ENCODE peak calls at places on chromosomes 4 and X, in eight cellular contexts. B is type B pancreatic cell; M is epithelial cell of esophagus; E is GM12878; X is tibial artery; T is RWPE1; K is nephron progenitor cell; N is CD4-positive, alpha-beta T cell. V is an unnamed sample.

GRCh38 chr4:114807759-114808404 is 209.3 kb downstream of the UGT8 start:
- DNase-seq in B (no peak), M (peak), E (no peak), X (no peak), T (peak), K (peak), N (no peak), V (no peak)

GRCh38 chr4:38715076-38715475 is 51.1 kb downstream of the KLF3 start:
- DNase-seq in B (no peak), M (no peak), E (no peak), X (no peak), T (no peak), K (no peak), N (no peak), V (no peak)

GRCh38 chr4:65825121-65825520 is 154.8 kb upstream of the EPHA5 start:
- DNase-seq in B (no peak), M (peak), E (no peak), X (no peak), T (peak), K (no peak), N (no peak), V (no peak)

GRCh38 chr4:56374956-56375355 is 12.3 kb downstream of the AASDH start:
- DNase-seq in B (no peak), M (no peak), E (no peak), X (no peak), T (no peak), K (no peak), N (no peak), V (no peak)

GRCh38 chrX:40326186-40326965 is 228.6 kb upstream of the BCOR start:
- DNase-seq in B (no peak), M (peak), E (no peak), X (no peak), T (no peak), K (no peak), N (no peak), V (no peak)

GRCh38 chrX:42378857-42379256 is 399.1 kb downstream of the PPP1R2C start:
- DNase-seq in B (no peak), M (no peak), E (no peak), X (no peak), T (no peak), K (no peak), N (no peak), V (no peak)

GRCh38 chr4:168531305-168531704 is 34.5 kb downstream of the PALLD start:
- DNase-seq in B (no peak), M (no peak), E (no peak), X (no peak), T (no peak), K (no peak), N (no peak), V (no peak)

GRCh38 chrX:11757729-11758399 is at the start of gene MSL3:
- DNase-seq in B (no peak), M (peak), E (no peak), X (peak), T (peak), K (peak), N (no peak), V (peak)

GRCh38 chr4:26171953-26172352 is 148.9 kb upstream of the RBPJ start:
- DNase-seq in B (no peak), M (peak), E (no peak), X (no peak), T (no peak), K (no peak), N (no peak), V (no peak)

GRCh38 chrX:129540068-129540653 is at the start of gene OCRL:
- DNase-seq in B (peak), M (peak), E (no peak), X (peak), T (peak), K (peak), N (peak), V (peak)

GRCh38 chr4:17142232-17142711 is 243.8 kb upstream of the LDB2 start:
- DNase-seq in B (no peak), M (no peak), E (no peak), X (no peak), T (peak), K (no peak), N (no peak), V (no peak)

GRCh38 chr4:99572527-99573240 is 1.9 kb upstream of the MTTP start:
- DNase-seq in B (no peak), M (peak), E (no peak), X (no peak), T (peak), K (no peak), N (no peak), V (no peak)

GRCh38 chr4:68592673-68593072 is 16.6 kb upstream of the UGT2B17 start:
- DNase-seq in B (no peak), M (no peak), E (no peak), X (no peak), T (no peak), K (no peak), N (no peak), V (no peak)

GRCh38 chr4:71110499-71110898 is 117.0 kb downstream of the DCK start:
- DNase-seq in B (no peak), M (no peak), E (no peak), X (no peak), T (no peak), K (no peak), N (no peak), V (no peak)

GRCh38 chr4:71107732-71108131 is 114.3 kb downstream of the DCK start:
- DNase-seq in B (no peak), M (no peak), E (no peak), X (no peak), T (no peak), K (no peak), N (no peak), V (no peak)

DNA sequence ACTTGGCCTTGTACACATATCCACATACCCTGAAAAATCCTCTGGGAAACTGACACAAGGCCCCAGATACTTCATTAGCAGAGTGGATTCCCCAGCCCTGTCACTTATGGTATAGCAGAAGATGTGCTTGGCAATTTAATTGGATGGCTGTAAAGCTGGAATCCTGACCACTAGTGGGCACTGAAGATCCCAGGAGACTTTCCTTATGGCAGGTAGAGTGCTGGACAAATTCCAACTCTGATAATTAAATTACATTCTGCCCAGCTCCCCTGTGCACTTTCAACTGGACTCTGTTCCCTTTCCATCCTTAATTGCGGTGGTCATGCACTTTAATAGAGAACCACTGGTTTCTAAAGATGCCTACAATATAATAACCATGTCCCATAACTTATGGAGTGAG is 119.8 kb downstream of the DCK start:
- DNase-seq in B (no peak), M (peak), E (no peak), X (no peak), T (no peak), K (no peak), N (no peak), V (no peak)
- TF ChIP-seq CTCF in B (peak), M (peak), E (no peak), X (no peak), T (no peak), K (no peak), N (no peak), V (no peak)

DNA sequence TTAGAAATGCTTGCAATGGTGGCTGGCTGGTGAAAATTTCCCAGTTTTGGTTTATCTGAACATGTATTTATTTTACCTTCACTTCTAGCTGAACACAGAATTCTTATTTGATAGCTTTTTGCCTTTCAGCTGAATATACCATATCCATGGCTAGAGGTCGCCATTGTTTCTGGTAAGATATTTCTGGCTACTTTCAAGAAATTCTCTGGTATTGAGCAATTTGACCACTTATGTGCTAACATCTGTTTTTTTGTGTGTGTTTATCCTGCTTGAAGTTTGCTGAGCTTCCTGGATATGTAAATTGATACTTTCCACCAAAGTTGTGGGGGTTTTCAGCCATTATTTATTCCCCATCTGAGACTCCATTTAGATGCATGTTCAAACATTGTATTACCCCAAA is 75.4 kb downstream of the FBXW7 start:
- DNase-seq in B (no peak), M (peak), E (peak), X (no peak), T (no peak), K (no peak), N (no peak), V (no peak)
- TF ChIP-seq CTCF in B (no peak), M (no peak), E (peak), X (no peak), T (peak), K (no peak), N (no peak), V (no peak)

DNA sequence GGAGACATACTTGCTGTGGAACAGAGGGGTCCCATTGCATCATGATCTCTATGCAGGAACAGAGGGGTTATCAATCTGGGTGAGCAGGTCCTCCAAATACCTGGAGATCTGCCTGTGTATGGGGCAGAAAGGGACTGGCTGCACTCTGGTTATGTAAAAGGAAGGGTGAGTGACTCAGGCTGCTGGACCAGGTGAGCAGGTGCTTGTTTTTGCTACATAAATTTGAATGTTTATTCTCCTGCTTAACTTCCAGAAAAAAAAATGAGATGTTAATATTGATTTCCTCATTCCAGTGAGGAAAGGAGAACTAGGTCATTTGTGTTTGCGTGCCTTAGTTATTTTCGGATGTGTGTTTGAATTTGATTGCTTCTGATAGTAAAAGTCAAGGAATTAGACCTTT is 225.8 kb upstream of the TRAM1L1 start:
- DNase-seq in B (no peak), M (peak), E (no peak), X (no peak), T (no peak), K (no peak), N (no peak), V (no peak)
- TF ChIP-seq CTCF in B (no peak), M (no peak), E (no peak), X (no peak), T (no peak), K (no peak), N (no peak), V (no peak)

GRCh38 chr4:154119317-154119716 is 330.4 kb upstream of the SFRP2 start:
- DNase-seq in B (no peak), M (peak), E (no peak), X (no peak), T (peak), K (no peak), N (no peak), V (no peak)
- TF ChIP-seq CTCF in B (no peak), M (peak), E (no peak), X (no peak), T (no peak), K (no peak), N (no peak), V (no peak)

DNA sequence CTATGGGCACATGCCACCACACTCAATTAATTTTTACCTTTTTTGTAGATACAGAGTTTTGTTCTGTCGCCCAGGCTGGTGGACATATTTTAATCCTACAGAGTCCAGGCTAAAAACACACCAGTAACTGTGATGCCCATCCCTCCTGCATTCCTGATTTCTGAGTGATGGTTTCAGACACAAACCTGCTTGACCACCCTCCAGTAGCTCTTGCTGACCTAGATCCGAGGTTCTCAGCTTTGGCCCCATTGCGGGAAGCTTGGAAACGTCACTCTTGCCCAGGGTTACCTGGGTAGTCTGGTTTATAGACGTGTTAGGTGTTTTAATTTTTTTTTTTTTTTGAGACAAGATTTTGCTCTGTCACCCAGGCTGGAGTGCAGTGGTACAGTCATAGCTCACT is 7.5 kb downstream of the CD99 start:
- DNase-seq in B (no peak), M (peak), E (no peak), X (no peak), T (peak), K (no peak), N (no peak), V (no peak)
- TF ChIP-seq CTCF in B (no peak), M (no peak), E (no peak), X (no peak), T (no peak), K (no peak), N (no peak), V (no peak)

DNA sequence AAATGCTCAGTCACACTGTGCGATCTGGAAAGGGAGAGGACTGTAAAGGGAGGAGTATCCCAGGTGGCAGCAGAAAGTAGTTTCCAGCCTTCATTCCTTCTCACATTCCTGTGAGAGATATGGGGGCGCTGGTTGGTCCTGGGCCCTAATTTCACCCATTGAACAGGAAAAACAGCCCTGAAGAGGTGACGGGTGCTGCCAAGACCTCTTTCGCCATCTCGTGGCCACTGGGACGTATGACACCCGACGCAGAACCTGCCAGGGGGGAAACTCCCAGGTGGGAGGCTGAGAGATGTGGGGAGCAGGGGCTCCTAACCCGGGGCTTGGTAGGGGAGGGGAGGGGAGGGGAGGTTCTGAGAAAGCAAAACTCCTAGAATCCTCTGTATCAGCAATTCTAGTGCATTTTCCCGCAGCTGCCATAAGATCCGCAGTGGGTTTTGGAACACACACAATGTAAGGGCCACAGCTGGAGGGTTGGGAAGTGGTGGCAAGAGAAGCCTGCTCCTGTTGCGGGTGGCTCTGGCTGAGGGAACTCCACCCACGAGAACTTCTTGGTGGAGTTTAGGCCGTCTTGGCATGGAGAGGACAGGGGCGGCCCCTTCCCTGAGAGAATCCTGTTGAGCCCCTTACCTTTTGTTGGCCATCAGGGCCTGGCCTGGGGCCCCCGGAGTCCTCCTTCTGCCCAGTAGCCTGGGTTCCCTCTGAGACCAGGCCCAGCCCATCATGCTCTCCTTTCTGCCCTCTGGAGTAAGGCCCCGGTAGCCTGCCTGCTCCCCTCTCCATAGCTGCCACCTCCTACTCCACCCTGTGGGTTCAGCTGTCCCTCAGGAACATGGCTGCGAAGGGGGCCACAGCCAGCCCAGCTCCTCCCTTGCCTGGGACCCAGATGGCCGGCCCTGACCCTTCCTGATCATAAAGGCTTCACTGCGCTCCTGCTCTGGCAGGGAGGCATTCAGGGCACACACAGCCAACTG is 134.1 kb downstream of the OR13H1 start:
- DNase-seq in B (no peak), M (peak), E (no peak), X (no peak), T (peak), K (peak), N (peak), V (no peak)
- TF ChIP-seq CTCF in B (peak), M (peak), E (peak), X (peak), T (peak), K (peak), N (peak), V (peak)

V was measured in natural killer cell.